ENCODE peak calls at places on chromosomes 16 and 17, in four cellular contexts. H is cardiac muscle cell; W is lung; J is CD8-positive, alpha-beta T cell. F is an unnamed sample.
A peak's percentile ranks its signal among the peaks of the same experiment; 100 is the strongest.

GRCh38 chr17:45371414-45372324 is 54.8 kb upstream of the MAP3K14 start:
- DNase-seq in H (peak; percentile 99), W (peak; percentile 84), J (peak; percentile 30), F (peak; percentile 90)

GRCh38 chr17:48719642-48720262 is 2.6 kb downstream of the PRAC1 start:
- DNase-seq in H (no peak), W (no peak), J (no peak), F (no peak)

GRCh38 chr17:34299017-34299416 is 13.5 kb downstream of the CCL11 start:
- DNase-seq in H (no peak), W (no peak), J (no peak), F (no peak)

GRCh38 chr17:73118876-73119485 is 26.5 kb upstream of the SLC39A11 start:
- DNase-seq in H (no peak), W (no peak), J (no peak), F (no peak)

GRCh38 chr17:40075216-40076100 is 12.7 kb downstream of the THRA start:
- DNase-seq in H (peak; percentile 76), W (peak; percentile 77), J (peak; percentile 76), F (peak; percentile 83)

GRCh38 chr17:3963214-3964201 is 729 bp downstream of the ATP2A3 start:
- DNase-seq in H (no peak), W (no peak), J (peak; percentile 75), F (no peak)

GRCh38 chr17:39110435-39111136 is 40.9 kb downstream of the PLXDC1 start:
- DNase-seq in H (no peak), W (no peak), J (no peak), F (no peak)

GRCh38 chr17:2214887-2215615 is 88.5 kb downstream of the SMG6 start:
- DNase-seq in H (peak; percentile 84), W (no peak), J (peak; percentile 16), F (peak; percentile 61)

GRCh38 chr16:80717611-80718010 is 86.8 kb downstream of the CDYL2 start:
- DNase-seq in H (no peak), W (no peak), J (no peak), F (no peak)

GRCh38 chr17:17890773-17891759 is 54.3 kb upstream of the SREBF1 start:
- DNase-seq in H (peak; percentile 80), W (peak; percentile 58), J (peak; percentile 30), F (no peak)

GRCh38 chr17:77273397-77274136 is 132.8 kb downstream of the SEC14L1 start:
- DNase-seq in H (no peak), W (no peak), J (no peak), F (no peak)

GRCh38 chr16:86010680-86011141 is 111.7 kb downstream of the IRF8 start:
- DNase-seq in H (no peak), W (no peak), J (no peak), F (no peak)

GRCh38 chr17:6996256-6997111 is 635 bp downstream of the ALOX12 start:
- DNase-seq in H (no peak), W (no peak), J (no peak), F (no peak)

GRCh38 chr16:53892155-53892554 is 188.2 kb downstream of the FTO start:
- DNase-seq in H (peak; percentile 90), W (peak; percentile 39), J (peak; percentile 46), F (no peak)

GRCh38 chr17:66469088-66469442 is 166.7 kb downstream of the PRKCA start:
- DNase-seq in H (no peak), W (no peak), J (no peak), F (no peak)

GRCh38 chr17:3861761-3862681 is 16.0 kb upstream of the NCBP3 start:
- DNase-seq in H (no peak), W (no peak), J (no peak), F (no peak)

GRCh38 chr16:70809392-70810060 is 8.6 kb upstream of the VAC14 start:
- DNase-seq in H (no peak), W (no peak), J (no peak), F (no peak)

GRCh38 chr16:84650062-84650991 is 2.0 kb downstream of the KLHL36 start:
- DNase-seq in H (peak; percentile 32), W (no peak), J (no peak), F (no peak)

GRCh38 chr17:82205720-82206508 is 6.7 kb downstream of the CCDC57 start:
- DNase-seq in H (peak; percentile 90), W (peak; percentile 84), J (peak; percentile 80), F (peak; percentile 87)

GRCh38 chr17:74923538-74924249 is 379 bp upstream of the OTOP2 start:
- DNase-seq in H (peak; percentile 53), W (peak; percentile 65), J (peak; percentile 81), F (peak; percentile 61)

GRCh38 chr17:79090503-79091372 is 16.1 kb downstream of the ENGASE start:
- DNase-seq in H (peak; percentile 47), W (no peak), J (no peak), F (peak; percentile 68)

DNA sequence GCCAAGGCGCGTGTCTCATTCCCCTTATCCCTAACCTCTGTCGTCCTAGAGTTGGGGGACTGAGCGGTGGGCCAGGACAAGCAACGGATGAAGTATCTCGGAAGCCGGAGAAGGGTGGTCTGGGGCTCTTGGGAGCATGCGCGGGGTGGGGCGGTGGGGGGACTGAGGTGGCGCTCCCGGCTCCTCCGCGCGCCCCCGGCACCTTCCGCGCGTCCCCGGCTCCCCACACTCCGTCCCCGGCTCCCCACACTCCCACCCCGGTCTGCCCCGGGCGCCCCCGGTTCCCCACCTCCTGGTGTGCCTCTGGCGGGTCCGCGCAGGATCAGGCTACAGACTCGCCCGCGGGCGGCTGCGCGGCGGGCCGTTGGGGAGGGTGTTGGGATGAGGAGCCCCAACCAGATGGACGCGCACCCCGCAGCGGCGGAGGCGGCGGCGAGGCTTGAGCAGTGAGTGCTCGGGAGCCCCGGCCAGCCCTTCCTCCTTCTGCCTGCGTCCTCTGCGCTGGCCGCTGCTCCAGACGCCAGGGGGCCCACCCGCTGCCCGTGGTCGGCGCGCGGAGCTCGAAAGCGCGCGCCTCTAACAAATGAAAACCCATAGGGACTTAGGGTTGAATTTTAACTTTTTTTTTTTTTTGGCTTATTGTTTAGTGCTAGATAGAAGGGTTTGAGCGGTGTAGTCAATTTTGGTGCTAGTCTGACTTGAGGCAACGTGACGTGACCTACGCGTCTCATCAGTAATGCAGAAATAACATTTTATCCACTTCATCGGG is 5.6 kb upstream of the CRYM start:
- DNase-seq in H (peak; percentile 49), W (peak; percentile 37), J (no peak), F (no peak)
- H3K4me3 ChIP-seq in H (peak overlapping the region; percentile 45), W (no peak overlapping the region), J (no peak overlapping the region), F (peak overlapping the region; percentile 34)

DNA sequence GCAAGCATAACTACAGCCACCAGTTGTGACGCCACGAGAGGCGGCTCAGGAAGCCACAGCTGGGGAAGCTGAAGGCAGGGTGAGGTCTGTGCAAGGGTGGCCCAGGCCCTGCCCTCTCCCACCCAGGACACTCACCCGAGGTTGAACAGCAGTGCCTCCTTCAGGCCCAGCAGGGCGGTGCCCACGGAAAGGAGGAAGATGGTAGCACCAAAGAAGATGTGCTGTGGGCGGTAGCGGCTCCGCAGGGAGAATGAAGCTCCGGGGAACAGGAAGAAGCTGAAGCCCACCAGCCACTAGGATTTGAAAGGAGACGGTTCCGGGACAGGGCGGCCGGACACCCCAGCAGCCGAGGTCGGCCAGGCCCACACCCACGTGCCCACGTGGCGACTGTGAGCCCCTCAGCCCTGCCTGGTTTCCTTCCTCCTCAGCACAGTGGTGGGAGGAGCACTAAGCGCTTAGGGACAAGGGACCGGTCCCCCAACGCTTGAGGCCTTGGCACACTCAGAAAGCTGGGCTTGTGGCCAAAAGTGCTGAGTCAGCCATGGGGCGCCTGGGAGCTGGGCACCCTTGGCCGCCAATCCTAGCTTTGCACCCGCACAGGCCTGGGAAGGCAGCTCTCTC is 11.0 kb downstream of the CYB561 start:
- DNase-seq in H (peak; percentile 47), W (peak; percentile 89), J (peak; percentile 62), F (no peak)
- TF ChIP-seq CTCF in H (peak; percentile 36), W (no peak), J (peak; percentile 31), F (no peak)

GRCh38 chr17:28634211-28634865 is 10.6 kb downstream of the BLTP2 start:
- DNase-seq in H (no peak), W (no peak), J (no peak), F (no peak)

DNA sequence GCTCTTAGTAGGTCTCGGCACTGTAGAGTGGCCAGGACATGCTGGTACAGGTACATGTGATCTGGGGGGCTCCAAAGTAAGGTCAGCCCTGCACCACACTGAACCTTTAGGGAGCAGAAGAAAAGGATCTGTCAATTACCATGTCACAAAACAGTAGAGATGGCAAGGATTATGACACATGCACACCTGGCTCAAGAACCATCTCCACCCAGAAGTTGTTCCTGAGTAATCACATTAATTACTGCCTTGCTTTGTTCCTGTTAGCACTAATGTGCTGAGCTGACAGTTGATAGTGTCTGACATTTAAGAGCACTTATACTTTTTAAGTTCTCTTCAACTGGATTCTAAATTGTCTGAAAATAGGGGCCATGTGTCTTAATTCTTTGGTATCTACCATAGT is 9.5 kb downstream of the BLTP2 start:
- DNase-seq in H (no peak), W (no peak), J (no peak), F (no peak)
- H3K36me3 ChIP-seq in H (peaks cover 70% of the 10 kb centered on the region), W (peaks cover 61% of the 10 kb centered on the region), J (peaks cover 81% of the 10 kb centered on the region), F (peaks cover 100% of the 10 kb centered on the region)

DNA sequence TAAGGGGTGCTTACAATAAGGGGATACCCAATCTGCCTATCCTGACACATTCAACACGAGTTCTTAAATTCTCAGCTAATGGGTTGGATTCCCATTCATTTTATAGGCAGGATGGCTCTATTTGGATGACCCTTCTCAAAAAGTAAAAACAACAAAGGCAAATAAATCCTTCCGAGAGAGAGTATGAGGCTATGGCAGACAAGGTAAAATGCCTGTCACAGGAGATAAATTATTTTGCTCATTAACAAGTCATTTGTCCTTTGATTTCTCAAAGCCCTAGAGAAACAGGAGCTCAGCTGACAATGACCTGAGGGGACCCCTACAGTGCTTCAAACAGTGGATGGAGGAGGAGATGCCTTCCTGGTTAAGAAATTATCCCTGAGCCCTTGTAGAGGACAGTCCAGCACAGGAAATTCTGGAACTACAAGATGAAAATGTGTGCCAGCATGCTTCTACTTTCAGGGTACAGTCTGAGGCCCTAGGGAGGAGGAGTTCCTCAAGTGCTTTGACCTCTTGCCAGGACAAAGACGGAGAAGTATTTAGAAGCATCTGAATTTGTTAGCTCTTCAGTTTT is 24.0 kb upstream of the RHBDL3 start:
- DNase-seq in H (no peak), W (no peak), J (no peak), F (no peak)
- H3K4me3 ChIP-seq in H (no peak overlapping the region), W (no peak overlapping the region), J (no peak overlapping the region), F (no peak overlapping the region)